ENCODE peak calls at places on chromosome 5, in nine cellular contexts. One of them, this sample, is unnamed.

GRCh38 chr5:143121135-143121474 is 282.4 kb downstream of the NR3C1 start:
- DNase-seq in neuronal stem cell: no peak
- DNase-seq in B cell: no peak
- DNase-seq in adrenal gland: no peak
- DNase-seq in tibial artery: no peak
- DNase-seq in iris pigment epithelial cell: no peak
- DNase-seq in Jurkat, Clone E6-1: no peak
- DNase-seq in NCI-H2171: no peak
- DNase-seq in aorta: no peak
- DNase-seq in this sample: no peak

GRCh38 chr5:55904152-55904551 is 53.0 kb downstream of the IL31RA start:
- DNase-seq in adrenal gland: no peak
- DNase-seq in aorta: no peak
- DNase-seq in tibial artery: no peak
- DNase-seq in Jurkat, Clone E6-1: no peak
- DNase-seq in NCI-H2171: no peak
- DNase-seq in neuronal stem cell: no peak
- DNase-seq in B cell: no peak
- DNase-seq in iris pigment epithelial cell: peak; percentile 60
- DNase-seq in this sample: no peak

GRCh38 chr5:138686668-138687067 is 66.6 kb upstream of the CTNNA1 start:
- DNase-seq in NCI-H2171: no peak
- DNase-seq in iris pigment epithelial cell: peak; percentile 82
- DNase-seq in adrenal gland: no peak
- DNase-seq in aorta: no peak
- DNase-seq in Jurkat, Clone E6-1: no peak
- DNase-seq in tibial artery: no peak
- DNase-seq in B cell: no peak
- DNase-seq in neuronal stem cell: no peak
- DNase-seq in this sample: no peak

GRCh38 chr5:115246361-115246991 is 16.2 kb downstream of the PGGT1B start:
- DNase-seq in neuronal stem cell: peak; percentile 26
- DNase-seq in B cell: peak; percentile 10
- DNase-seq in NCI-H2171: no peak
- DNase-seq in Jurkat, Clone E6-1: peak; percentile 38
- DNase-seq in adrenal gland: no peak
- DNase-seq in aorta: no peak
- DNase-seq in iris pigment epithelial cell: peak; percentile 38
- DNase-seq in tibial artery: no peak
- DNase-seq in this sample: no peak

GRCh38 chr5:65141487-65141886 is 340.2 kb downstream of the ADAMTS6 start:
- DNase-seq in iris pigment epithelial cell: no peak
- DNase-seq in neuronal stem cell: no peak
- DNase-seq in NCI-H2171: no peak
- DNase-seq in aorta: no peak
- DNase-seq in tibial artery: no peak
- DNase-seq in adrenal gland: no peak
- DNase-seq in B cell: no peak
- DNase-seq in Jurkat, Clone E6-1: no peak
- DNase-seq in this sample: no peak

GRCh38 chr5:164722702-164723101 is 1217.3 kb downstream of the MAT2B start:
- DNase-seq in NCI-H2171: no peak
- DNase-seq in neuronal stem cell: no peak
- DNase-seq in adrenal gland: no peak
- DNase-seq in iris pigment epithelial cell: no peak
- DNase-seq in aorta: no peak
- DNase-seq in Jurkat, Clone E6-1: no peak
- DNase-seq in B cell: no peak
- DNase-seq in tibial artery: no peak
- DNase-seq in this sample: no peak

GRCh38 chr5:172453206-172453985 is 929 bp downstream of the SH3PXD2B start:
- DNase-seq in aorta: no peak
- DNase-seq in tibial artery: peak; percentile 78
- DNase-seq in iris pigment epithelial cell: peak; percentile 76
- DNase-seq in B cell: no peak
- DNase-seq in neuronal stem cell: peak; percentile 71
- DNase-seq in NCI-H2171: no peak
- DNase-seq in Jurkat, Clone E6-1: no peak
- DNase-seq in adrenal gland: peak; percentile 83
- DNase-seq in this sample: peak; percentile 75

GRCh38 chr5:180644825-180645608 is 4.4 kb downstream of the FLT4 start:
- DNase-seq in NCI-H2171: no peak
- DNase-seq in B cell: no peak
- DNase-seq in adrenal gland: peak; percentile 70
- DNase-seq in aorta: peak; percentile 73
- DNase-seq in iris pigment epithelial cell: no peak
- DNase-seq in tibial artery: peak; percentile 52
- DNase-seq in Jurkat, Clone E6-1: no peak
- DNase-seq in neuronal stem cell: no peak
- DNase-seq in this sample: no peak

GRCh38 chr5:57175586-57175985 is 1.7 kb downstream of the GPBP1 start:
- DNase-seq in neuronal stem cell: no peak
- DNase-seq in B cell: peak; percentile 31
- DNase-seq in adrenal gland: no peak
- DNase-seq in NCI-H2171: no peak
- DNase-seq in iris pigment epithelial cell: no peak
- DNase-seq in aorta: no peak
- DNase-seq in Jurkat, Clone E6-1: no peak
- DNase-seq in tibial artery: no peak
- DNase-seq in this sample: no peak

GRCh38 chr5:34916518-34916917 is 1.0 kb downstream of the BRIX1 start:
- DNase-seq in iris pigment epithelial cell: no peak
- DNase-seq in tibial artery: no peak
- DNase-seq in aorta: no peak
- DNase-seq in B cell: no peak
- DNase-seq in Jurkat, Clone E6-1: no peak
- DNase-seq in adrenal gland: no peak
- DNase-seq in neuronal stem cell: no peak
- DNase-seq in NCI-H2171: no peak
- DNase-seq in this sample: no peak

GRCh38 chr5:52840286-52841050 is 52.8 kb downstream of the ITGA1 start:
- DNase-seq in Jurkat, Clone E6-1: peak; percentile 16
- DNase-seq in iris pigment epithelial cell: peak; percentile 82
- DNase-seq in NCI-H2171: no peak
- DNase-seq in tibial artery: no peak
- DNase-seq in B cell: no peak
- DNase-seq in neuronal stem cell: no peak
- DNase-seq in adrenal gland: no peak
- DNase-seq in aorta: no peak
- DNase-seq in this sample: no peak

GRCh38 chr5:10264569-10264968 is 14.5 kb downstream of the CCT5 start:
- DNase-seq in iris pigment epithelial cell: peak; percentile 89
- DNase-seq in Jurkat, Clone E6-1: no peak
- DNase-seq in B cell: no peak
- DNase-seq in NCI-H2171: no peak
- DNase-seq in adrenal gland: no peak
- DNase-seq in neuronal stem cell: no peak
- DNase-seq in aorta: no peak
- DNase-seq in tibial artery: no peak
- DNase-seq in this sample: no peak

This sample was measured in ovary.